ENCODE peak calls at places on chromosome 6, in nine cellular contexts. One of them, this sample, is unnamed.

GRCh38 chr6:168158280-168158979 is 79.4 kb upstream of the FRMD1 start:
- DNase-seq in tibial nerve: peak; percentile 3
- DNase-seq in AG04450: no peak
- DNase-seq in epithelial cell of proximal tubule: no peak
- DNase-seq in thyroid gland: peak; percentile 63
- DNase-seq in AG04449: no peak
- DNase-seq in AG09309: no peak
- DNase-seq in fibroblast of the aortic adventitia: peak; percentile 5
- DNase-seq in Calu3: peak; percentile 32
- DNase-seq in this sample: peak; percentile 35

GRCh38 chr6:15755555-15755954 is 92.7 kb upstream of the DTNBP1 start:
- DNase-seq in AG04450: no peak
- DNase-seq in epithelial cell of proximal tubule: peak; percentile 66
- DNase-seq in AG04449: no peak
- DNase-seq in tibial nerve: no peak
- DNase-seq in thyroid gland: no peak
- DNase-seq in Calu3: no peak
- DNase-seq in fibroblast of the aortic adventitia: peak; percentile 48
- DNase-seq in AG09309: peak; percentile 62
- DNase-seq in this sample: no peak

GRCh38 chr6:19342616-19343015 is 494.6 kb upstream of the ID4 start:
- DNase-seq in AG09309: no peak
- DNase-seq in thyroid gland: no peak
- DNase-seq in Calu3: no peak
- DNase-seq in AG04450: no peak
- DNase-seq in epithelial cell of proximal tubule: no peak
- DNase-seq in AG04449: no peak
- DNase-seq in tibial nerve: no peak
- DNase-seq in fibroblast of the aortic adventitia: peak; percentile 28
- DNase-seq in this sample: no peak

GRCh38 chr6:21200056-21200870 is 393.3 kb upstream of the SOX4 start:
- DNase-seq in Calu3: peak; percentile 11
- DNase-seq in AG04449: no peak
- DNase-seq in fibroblast of the aortic adventitia: peak; percentile 4
- DNase-seq in AG09309: no peak
- DNase-seq in epithelial cell of proximal tubule: no peak
- DNase-seq in tibial nerve: no peak
- DNase-seq in thyroid gland: no peak
- DNase-seq in AG04450: no peak
- DNase-seq in this sample: no peak

GRCh38 chr6:91167846-91168245 is 581.0 kb upstream of the MAP3K7 start:
- DNase-seq in thyroid gland: no peak
- DNase-seq in tibial nerve: no peak
- DNase-seq in Calu3: peak; percentile 2
- DNase-seq in AG09309: no peak
- DNase-seq in AG04450: no peak
- DNase-seq in epithelial cell of proximal tubule: no peak
- DNase-seq in AG04449: no peak
- DNase-seq in fibroblast of the aortic adventitia: no peak
- DNase-seq in this sample: no peak

GRCh38 chr6:30061766-30062458 is 847 bp downstream of the POLR1H start:
- DNase-seq in tibial nerve: no peak
- DNase-seq in fibroblast of the aortic adventitia: peak; percentile 31
- DNase-seq in AG04449: no peak
- DNase-seq in AG09309: no peak
- DNase-seq in epithelial cell of proximal tubule: no peak
- DNase-seq in Calu3: peak; percentile 32
- DNase-seq in thyroid gland: no peak
- DNase-seq in AG04450: no peak
- DNase-seq in this sample: no peak

GRCh38 chr6:55941713-55942112 is 66.3 kb upstream of the BMP5 start:
- DNase-seq in AG04450: no peak
- DNase-seq in thyroid gland: no peak
- DNase-seq in AG04449: no peak
- DNase-seq in tibial nerve: no peak
- DNase-seq in fibroblast of the aortic adventitia: peak; percentile 35
- DNase-seq in Calu3: no peak
- DNase-seq in epithelial cell of proximal tubule: no peak
- DNase-seq in AG09309: no peak
- DNase-seq in this sample: no peak

GRCh38 chr6:155829646-155830045 is 374.0 kb upstream of the NOX3 start:
- DNase-seq in Calu3: no peak
- DNase-seq in AG09309: no peak
- DNase-seq in AG04450: no peak
- DNase-seq in AG04449: no peak
- DNase-seq in thyroid gland: no peak
- DNase-seq in fibroblast of the aortic adventitia: no peak
- DNase-seq in epithelial cell of proximal tubule: no peak
- DNase-seq in tibial nerve: no peak
- DNase-seq in this sample: no peak

GRCh38 chr6:47698342-47698787 is at the start of gene ADGRF4:
- DNase-seq in fibroblast of the aortic adventitia: peak; percentile 74
- DNase-seq in tibial nerve: no peak
- DNase-seq in thyroid gland: no peak
- DNase-seq in Calu3: peak; percentile 61
- DNase-seq in AG09309: peak; percentile 71
- DNase-seq in AG04450: no peak
- DNase-seq in AG04449: no peak
- DNase-seq in epithelial cell of proximal tubule: peak; percentile 72
- DNase-seq in this sample: no peak

GRCh38 chr6:8219352-8219943 is 117.1 kb upstream of the EEF1E1 start:
- DNase-seq in epithelial cell of proximal tubule: no peak
- DNase-seq in Calu3: peak; percentile 46
- DNase-seq in AG09309: peak; percentile 20
- DNase-seq in AG04450: peak; percentile 27
- DNase-seq in AG04449: no peak
- DNase-seq in tibial nerve: peak; percentile 71
- DNase-seq in thyroid gland: peak; percentile 39
- DNase-seq in fibroblast of the aortic adventitia: peak; percentile 77
- DNase-seq in this sample: no peak

GRCh38 chr6:122753688-122754056 is 25.8 kb upstream of the FABP7 start:
- DNase-seq in AG09309: no peak
- DNase-seq in Calu3: no peak
- DNase-seq in thyroid gland: no peak
- DNase-seq in epithelial cell of proximal tubule: no peak
- DNase-seq in tibial nerve: no peak
- DNase-seq in AG04450: no peak
- DNase-seq in AG04449: no peak
- DNase-seq in fibroblast of the aortic adventitia: no peak
- DNase-seq in this sample: no peak

GRCh38 chr6:44630125-44631028 is 242.9 kb downstream of the CDC5L start:
- DNase-seq in fibroblast of the aortic adventitia: peak; percentile 72
- DNase-seq in AG09309: no peak
- DNase-seq in AG04450: peak; percentile 23
- DNase-seq in AG04449: no peak
- DNase-seq in tibial nerve: no peak
- DNase-seq in epithelial cell of proximal tubule: no peak
- DNase-seq in thyroid gland: peak; percentile 37
- DNase-seq in Calu3: peak; percentile 70
- DNase-seq in this sample: peak; percentile 52
- TF ChIP-seq CTCF in fibroblast of the aortic adventitia: peak; percentile 77
- TF ChIP-seq CTCF in AG09309: peak; percentile 90
- TF ChIP-seq CTCF in AG04450: peak; percentile 71
- TF ChIP-seq CTCF in AG04449: peak; percentile 86
- TF ChIP-seq CTCF in tibial nerve: peak; percentile 26
- TF ChIP-seq CTCF in epithelial cell of proximal tubule: peak; percentile 86
- TF ChIP-seq CTCF in thyroid gland: peak; percentile 50
- TF ChIP-seq CTCF in Calu3: peak; percentile 80
- TF ChIP-seq CTCF in this sample: no peak

DNA sequence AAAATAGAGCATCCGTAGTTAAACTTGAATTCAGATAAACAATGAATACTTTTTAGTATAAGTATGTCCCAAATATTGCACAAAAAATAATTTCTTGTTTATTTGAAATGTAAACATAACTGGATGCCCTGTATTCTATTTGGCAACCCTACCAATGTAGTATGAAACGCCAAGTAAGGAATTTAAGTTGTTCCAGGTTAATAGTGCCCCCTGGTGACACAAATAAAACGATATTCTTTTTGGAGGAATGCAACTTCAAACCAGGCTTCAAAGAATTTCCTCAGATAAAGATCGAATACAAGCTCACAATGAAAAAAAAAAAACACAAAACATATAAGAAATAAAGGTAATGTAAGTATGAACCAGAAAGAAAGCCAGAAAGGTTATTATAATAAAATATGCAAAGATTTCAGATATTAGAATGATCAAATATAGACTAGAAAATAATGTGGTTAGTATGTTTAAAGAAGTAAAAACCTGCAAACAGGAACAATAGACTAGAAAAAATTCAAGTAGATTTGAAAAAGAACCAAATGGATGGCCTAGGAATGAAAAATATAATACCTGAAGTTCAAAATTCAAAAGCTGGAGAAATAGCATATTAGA is 18.4 kb upstream of the AKAP7 start:
- DNase-seq in fibroblast of the aortic adventitia: peak; percentile 79
- DNase-seq in AG09309: no peak
- DNase-seq in AG04450: peak; percentile 11
- DNase-seq in epithelial cell of proximal tubule: no peak
- DNase-seq in thyroid gland: no peak
- DNase-seq in tibial nerve: peak; percentile 37
- DNase-seq in AG04449: no peak
- DNase-seq in Calu3: peak; percentile 58
- DNase-seq in this sample: no peak
- TF ChIP-seq CTCF in fibroblast of the aortic adventitia: peak; percentile 37
- TF ChIP-seq CTCF in AG09309: peak; percentile 48
- TF ChIP-seq CTCF in AG04450: peak; percentile 48
- TF ChIP-seq CTCF in epithelial cell of proximal tubule: peak; percentile 57
- TF ChIP-seq CTCF in thyroid gland: peak; percentile 42
- TF ChIP-seq CTCF in tibial nerve: peak; percentile 40
- TF ChIP-seq CTCF in AG04449: no peak
- TF ChIP-seq CTCF in Calu3: peak; percentile 40
- TF ChIP-seq CTCF in this sample: peak; percentile 21

GRCh38 chr6:154156135-154156948 is 117.3 kb downstream of the OPRM1 start:
- DNase-seq in AG09309: no peak
- DNase-seq in AG04450: no peak
- DNase-seq in tibial nerve: peak; percentile 14
- DNase-seq in Calu3: peak; percentile 63
- DNase-seq in epithelial cell of proximal tubule: no peak
- DNase-seq in thyroid gland: peak; percentile 92
- DNase-seq in fibroblast of the aortic adventitia: peak; percentile 28
- DNase-seq in AG04449: no peak
- DNase-seq in this sample: no peak

GRCh38 chr6:154157082-154157481 is 118.0 kb downstream of the OPRM1 start:
- DNase-seq in AG09309: no peak
- DNase-seq in thyroid gland: no peak
- DNase-seq in Calu3: no peak
- DNase-seq in tibial nerve: no peak
- DNase-seq in AG04450: no peak
- DNase-seq in fibroblast of the aortic adventitia: no peak
- DNase-seq in AG04449: no peak
- DNase-seq in epithelial cell of proximal tubule: no peak
- DNase-seq in this sample: no peak

GRCh38 chr6:154157706-154158105 is 118.7 kb downstream of the OPRM1 start:
- DNase-seq in AG04449: no peak
- DNase-seq in fibroblast of the aortic adventitia: no peak
- DNase-seq in epithelial cell of proximal tubule: no peak
- DNase-seq in tibial nerve: no peak
- DNase-seq in AG09309: no peak
- DNase-seq in AG04450: no peak
- DNase-seq in thyroid gland: no peak
- DNase-seq in Calu3: no peak
- DNase-seq in this sample: no peak

GRCh38 chr6:154159126-154159525 is 120.1 kb downstream of the OPRM1 start:
- DNase-seq in fibroblast of the aortic adventitia: no peak
- DNase-seq in thyroid gland: no peak
- DNase-seq in Calu3: no peak
- DNase-seq in AG04450: no peak
- DNase-seq in tibial nerve: no peak
- DNase-seq in AG09309: no peak
- DNase-seq in AG04449: no peak
- DNase-seq in epithelial cell of proximal tubule: no peak
- DNase-seq in this sample: no peak

GRCh38 chr6:154154389-154154967 is 115.4 kb downstream of the OPRM1 start:
- DNase-seq in Calu3: peak; percentile 32
- DNase-seq in fibroblast of the aortic adventitia: peak; percentile 87
- DNase-seq in AG04449: peak; percentile 26
- DNase-seq in AG04450: peak; percentile 65
- DNase-seq in thyroid gland: peak; percentile 75
- DNase-seq in AG09309: peak; percentile 47
- DNase-seq in tibial nerve: peak; percentile 76
- DNase-seq in epithelial cell of proximal tubule: no peak
- DNase-seq in this sample: peak; percentile 58
- TF ChIP-seq CTCF in Calu3: peak; percentile 41
- TF ChIP-seq CTCF in fibroblast of the aortic adventitia: peak; percentile 62
- TF ChIP-seq CTCF in AG04449: peak; percentile 51
- TF ChIP-seq CTCF in AG04450: peak; percentile 74
- TF ChIP-seq CTCF in thyroid gland: peak; percentile 80
- TF ChIP-seq CTCF in AG09309: peak; percentile 60
- TF ChIP-seq CTCF in tibial nerve: peak; percentile 79
- TF ChIP-seq CTCF in epithelial cell of proximal tubule: peak; percentile 72
- TF ChIP-seq CTCF in this sample: peak; percentile 92

GRCh38 chr6:6584310-6585002 is 4.1 kb upstream of the LY86 start:
- DNase-seq in AG04450: no peak
- DNase-seq in tibial nerve: no peak
- DNase-seq in epithelial cell of proximal tubule: no peak
- DNase-seq in fibroblast of the aortic adventitia: no peak
- DNase-seq in AG04449: no peak
- DNase-seq in thyroid gland: no peak
- DNase-seq in Calu3: no peak
- DNase-seq in AG09309: no peak
- DNase-seq in this sample: no peak
- TF ChIP-seq CTCF in AG04450: no peak
- TF ChIP-seq CTCF in tibial nerve: no peak
- TF ChIP-seq CTCF in epithelial cell of proximal tubule: no peak
- TF ChIP-seq CTCF in fibroblast of the aortic adventitia: no peak
- TF ChIP-seq CTCF in AG04449: no peak
- TF ChIP-seq CTCF in thyroid gland: no peak
- TF ChIP-seq CTCF in Calu3: no peak
- TF ChIP-seq CTCF in AG09309: no peak
- TF ChIP-seq CTCF in this sample: no peak

DNA sequence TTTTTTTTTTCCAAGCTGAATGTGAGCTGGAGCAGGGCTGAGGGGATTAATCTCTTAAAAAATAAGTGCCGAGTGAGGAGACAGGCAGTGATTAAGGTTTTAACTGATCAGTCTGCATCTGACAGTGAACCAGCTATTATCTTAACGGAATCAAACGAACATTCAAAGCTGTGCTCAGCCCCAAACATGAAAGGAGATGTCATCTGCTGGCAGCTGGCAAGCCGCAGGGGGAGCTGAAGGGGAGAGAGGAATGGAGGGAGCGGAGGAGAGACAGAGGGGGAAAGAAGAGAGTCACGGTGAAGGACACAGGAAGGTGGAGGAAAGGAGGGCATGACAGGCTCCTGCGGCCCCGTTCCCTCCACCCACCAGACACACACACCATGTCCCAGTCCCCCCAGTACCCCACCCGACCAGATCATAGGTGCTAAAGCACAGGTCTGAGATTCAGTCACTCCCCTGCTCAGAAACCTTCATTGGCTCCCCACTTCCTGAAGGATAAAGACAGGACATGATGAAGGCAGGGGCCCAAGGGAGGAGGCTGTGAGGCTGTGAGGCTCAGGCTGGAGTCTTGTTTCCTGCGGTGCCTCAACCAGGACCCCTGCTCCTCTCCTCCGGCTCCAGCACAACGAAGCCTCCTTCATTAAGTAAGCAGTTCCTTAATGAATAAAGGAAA is 80.9 kb downstream of the NCR2 start:
- DNase-seq in Calu3: no peak
- DNase-seq in tibial nerve: no peak
- DNase-seq in fibroblast of the aortic adventitia: no peak
- DNase-seq in AG09309: no peak
- DNase-seq in thyroid gland: no peak
- DNase-seq in AG04449: no peak
- DNase-seq in epithelial cell of proximal tubule: no peak
- DNase-seq in AG04450: no peak
- DNase-seq in this sample: no peak
- TF ChIP-seq CTCF in Calu3: no peak
- TF ChIP-seq CTCF in tibial nerve: no peak
- TF ChIP-seq CTCF in fibroblast of the aortic adventitia: no peak
- TF ChIP-seq CTCF in AG09309: no peak
- TF ChIP-seq CTCF in thyroid gland: no peak
- TF ChIP-seq CTCF in AG04449: no peak
- TF ChIP-seq CTCF in epithelial cell of proximal tubule: no peak
- TF ChIP-seq CTCF in AG04450: no peak
- TF ChIP-seq CTCF in this sample: no peak

GRCh38 chr6:36836091-36836770 is 3.0 kb downstream of the CPNE5 start:
- DNase-seq in tibial nerve: no peak
- DNase-seq in epithelial cell of proximal tubule: no peak
- DNase-seq in thyroid gland: no peak
- DNase-seq in Calu3: no peak
- DNase-seq in AG09309: no peak
- DNase-seq in AG04449: no peak
- DNase-seq in fibroblast of the aortic adventitia: no peak
- DNase-seq in AG04450: no peak
- DNase-seq in this sample: no peak
- TF ChIP-seq CTCF in tibial nerve: no peak
- TF ChIP-seq CTCF in epithelial cell of proximal tubule: peak; percentile 8
- TF ChIP-seq CTCF in thyroid gland: no peak
- TF ChIP-seq CTCF in Calu3: no peak
- TF ChIP-seq CTCF in AG09309: no peak
- TF ChIP-seq CTCF in AG04449: no peak
- TF ChIP-seq CTCF in fibroblast of the aortic adventitia: no peak
- TF ChIP-seq CTCF in AG04450: no peak
- TF ChIP-seq CTCF in this sample: no peak